ENCODE peak calls at places on chromosome 1, in ten cellular contexts. One of them, this sample, is unnamed.

GRCh38 chr1:7621334-7622219 is 149.5 kb upstream of the VAMP3 start:
- DNase-seq in body of pancreas: peak
- DNase-seq in amniotic stem cell: no peak
- DNase-seq in Kasumi-1: no peak
- DNase-seq in kidney tubule cell: peak
- DNase-seq in iris pigment epithelial cell: no peak
- DNase-seq in activated gamma-delta T cell: no peak
- DNase-seq in GM12864: no peak
- DNase-seq in ELR: peak
- DNase-seq in mucosa of descending colon: no peak
- DNase-seq in this sample: no peak

GRCh38 chr1:74160045-74160444 is 37.9 kb downstream of the LRRIQ3 start:
- DNase-seq in body of pancreas: no peak
- DNase-seq in amniotic stem cell: no peak
- DNase-seq in Kasumi-1: no peak
- DNase-seq in kidney tubule cell: no peak
- DNase-seq in iris pigment epithelial cell: no peak
- DNase-seq in activated gamma-delta T cell: no peak
- DNase-seq in GM12864: no peak
- DNase-seq in ELR: no peak
- DNase-seq in mucosa of descending colon: no peak
- DNase-seq in this sample: no peak

GRCh38 chr1:180947901-180948311 is 35.2 kb downstream of the KIAA1614 start:
- DNase-seq in body of pancreas: no peak
- DNase-seq in amniotic stem cell: no peak
- DNase-seq in Kasumi-1: no peak
- DNase-seq in kidney tubule cell: no peak
- DNase-seq in iris pigment epithelial cell: no peak
- DNase-seq in activated gamma-delta T cell: no peak
- DNase-seq in GM12864: no peak
- DNase-seq in ELR: no peak
- DNase-seq in mucosa of descending colon: no peak
- DNase-seq in this sample: no peak

GRCh38 chr1:115536279-115536816 is 105.4 kb upstream of the VANGL1 start:
- DNase-seq in body of pancreas: no peak
- DNase-seq in amniotic stem cell: no peak
- DNase-seq in Kasumi-1: no peak
- DNase-seq in kidney tubule cell: peak
- DNase-seq in iris pigment epithelial cell: no peak
- DNase-seq in activated gamma-delta T cell: no peak
- DNase-seq in GM12864: no peak
- DNase-seq in ELR: no peak
- DNase-seq in mucosa of descending colon: no peak
- DNase-seq in this sample: no peak

GRCh38 chr1:4792565-4792964 is 138.2 kb downstream of the AJAP1 start:
- DNase-seq in body of pancreas: no peak
- DNase-seq in amniotic stem cell: no peak
- DNase-seq in Kasumi-1: no peak
- DNase-seq in kidney tubule cell: no peak
- DNase-seq in iris pigment epithelial cell: no peak
- DNase-seq in activated gamma-delta T cell: no peak
- DNase-seq in GM12864: no peak
- DNase-seq in ELR: no peak
- DNase-seq in mucosa of descending colon: no peak
- DNase-seq in this sample: no peak

GRCh38 chr1:15660151-15660550 is 24.0 kb upstream of the PLEKHM2 start:
- DNase-seq in body of pancreas: no peak
- DNase-seq in amniotic stem cell: no peak
- DNase-seq in Kasumi-1: no peak
- DNase-seq in kidney tubule cell: no peak
- DNase-seq in iris pigment epithelial cell: no peak
- DNase-seq in activated gamma-delta T cell: no peak
- DNase-seq in GM12864: no peak
- DNase-seq in ELR: no peak
- DNase-seq in mucosa of descending colon: no peak
- DNase-seq in this sample: no peak

GRCh38 chr1:112818990-112819689 is 104.0 kb upstream of the PPM1J start:
- DNase-seq in body of pancreas: no peak
- DNase-seq in amniotic stem cell: peak
- DNase-seq in Kasumi-1: peak
- DNase-seq in kidney tubule cell: no peak
- DNase-seq in iris pigment epithelial cell: peak
- DNase-seq in activated gamma-delta T cell: no peak
- DNase-seq in GM12864: no peak
- DNase-seq in ELR: peak
- DNase-seq in mucosa of descending colon: no peak
- DNase-seq in this sample: no peak

GRCh38 chr1:54810144-54810942 is 9.2 kb upstream of the TTC22 start:
- DNase-seq in body of pancreas: peak
- DNase-seq in amniotic stem cell: peak
- DNase-seq in Kasumi-1: peak
- DNase-seq in kidney tubule cell: peak
- DNase-seq in iris pigment epithelial cell: peak
- DNase-seq in activated gamma-delta T cell: no peak
- DNase-seq in GM12864: no peak
- DNase-seq in ELR: peak
- DNase-seq in mucosa of descending colon: no peak
- DNase-seq in this sample: peak

GRCh38 chr1:43144228-43144627 is 27.9 kb downstream of the EBNA1BP2 start:
- DNase-seq in body of pancreas: no peak
- DNase-seq in amniotic stem cell: no peak
- DNase-seq in Kasumi-1: no peak
- DNase-seq in kidney tubule cell: peak
- DNase-seq in iris pigment epithelial cell: peak
- DNase-seq in activated gamma-delta T cell: no peak
- DNase-seq in GM12864: no peak
- DNase-seq in ELR: peak
- DNase-seq in mucosa of descending colon: no peak
- DNase-seq in this sample: no peak

GRCh38 chr1:117313555-117313954 is 53.7 kb upstream of the MAN1A2 start:
- DNase-seq in body of pancreas: no peak
- DNase-seq in amniotic stem cell: no peak
- DNase-seq in Kasumi-1: no peak
- DNase-seq in kidney tubule cell: no peak
- DNase-seq in iris pigment epithelial cell: no peak
- DNase-seq in activated gamma-delta T cell: no peak
- DNase-seq in GM12864: no peak
- DNase-seq in ELR: no peak
- DNase-seq in mucosa of descending colon: no peak
- DNase-seq in this sample: no peak

GRCh38 chr1:95086949-95087533 is 14.3 kb upstream of the ALG14 start:
- DNase-seq in body of pancreas: no peak
- DNase-seq in amniotic stem cell: peak
- DNase-seq in Kasumi-1: no peak
- DNase-seq in kidney tubule cell: peak
- DNase-seq in iris pigment epithelial cell: peak
- DNase-seq in activated gamma-delta T cell: no peak
- DNase-seq in GM12864: no peak
- DNase-seq in ELR: peak
- DNase-seq in mucosa of descending colon: no peak
- DNase-seq in this sample: no peak

GRCh38 chr1:19344372-19344810 is 32.3 kb downstream of the SLC66A1 start:
- DNase-seq in body of pancreas: peak
- DNase-seq in amniotic stem cell: no peak
- DNase-seq in Kasumi-1: peak
- DNase-seq in kidney tubule cell: peak
- DNase-seq in iris pigment epithelial cell: no peak
- DNase-seq in activated gamma-delta T cell: no peak
- DNase-seq in GM12864: no peak
- DNase-seq in ELR: peak
- DNase-seq in mucosa of descending colon: peak
- DNase-seq in this sample: peak

GRCh38 chr1:237032029-237032428 is 10.0 kb upstream of the RYR2 start:
- DNase-seq in body of pancreas: no peak
- DNase-seq in amniotic stem cell: no peak
- DNase-seq in Kasumi-1: no peak
- DNase-seq in kidney tubule cell: no peak
- DNase-seq in iris pigment epithelial cell: peak
- DNase-seq in activated gamma-delta T cell: no peak
- DNase-seq in GM12864: no peak
- DNase-seq in ELR: peak
- DNase-seq in mucosa of descending colon: no peak
- DNase-seq in this sample: no peak

GRCh38 chr1:42456754-42457089 is 379 bp downstream of the PPCS start:
- DNase-seq in body of pancreas: peak
- DNase-seq in amniotic stem cell: no peak
- DNase-seq in Kasumi-1: peak
- DNase-seq in kidney tubule cell: peak
- DNase-seq in iris pigment epithelial cell: peak
- DNase-seq in activated gamma-delta T cell: no peak
- DNase-seq in GM12864: peak
- DNase-seq in ELR: peak
- DNase-seq in mucosa of descending colon: peak
- DNase-seq in this sample: peak

GRCh38 chr1:199322278-199322677 is 683.4 kb downstream of the PTPRC start:
- DNase-seq in body of pancreas: no peak
- DNase-seq in amniotic stem cell: no peak
- DNase-seq in Kasumi-1: no peak
- DNase-seq in kidney tubule cell: no peak
- DNase-seq in iris pigment epithelial cell: no peak
- DNase-seq in activated gamma-delta T cell: no peak
- DNase-seq in GM12864: no peak
- DNase-seq in ELR: no peak
- DNase-seq in mucosa of descending colon: no peak
- DNase-seq in this sample: no peak

GRCh38 chr1:77465922-77466321 is 184.1 kb downstream of the AK5 start:
- DNase-seq in body of pancreas: no peak
- DNase-seq in amniotic stem cell: no peak
- DNase-seq in Kasumi-1: no peak
- DNase-seq in kidney tubule cell: no peak
- DNase-seq in iris pigment epithelial cell: no peak
- DNase-seq in activated gamma-delta T cell: no peak
- DNase-seq in GM12864: no peak
- DNase-seq in ELR: no peak
- DNase-seq in mucosa of descending colon: no peak
- DNase-seq in this sample: no peak

GRCh38 chr1:23978825-23979224 is 1.3 kb downstream of the SRSF10 start:
- DNase-seq in body of pancreas: no peak
- DNase-seq in amniotic stem cell: no peak
- DNase-seq in Kasumi-1: no peak
- DNase-seq in kidney tubule cell: no peak
- DNase-seq in iris pigment epithelial cell: no peak
- DNase-seq in activated gamma-delta T cell: no peak
- DNase-seq in GM12864: no peak
- DNase-seq in ELR: no peak
- DNase-seq in mucosa of descending colon: no peak
- DNase-seq in this sample: no peak

GRCh38 chr1:211577826-211578639 is 928 bp downstream of the SLC30A1 start:
- DNase-seq in body of pancreas: peak
- DNase-seq in amniotic stem cell: peak
- DNase-seq in Kasumi-1: peak
- DNase-seq in kidney tubule cell: peak
- DNase-seq in iris pigment epithelial cell: peak
- DNase-seq in activated gamma-delta T cell: peak
- DNase-seq in GM12864: peak
- DNase-seq in ELR: peak
- DNase-seq in mucosa of descending colon: peak
- DNase-seq in this sample: peak

GRCh38 chr1:203702130-203702577 is 62.8 kb upstream of the LAX1 start:
- DNase-seq in body of pancreas: peak
- DNase-seq in amniotic stem cell: no peak
- DNase-seq in Kasumi-1: peak
- DNase-seq in kidney tubule cell: peak
- DNase-seq in iris pigment epithelial cell: peak
- DNase-seq in activated gamma-delta T cell: no peak
- DNase-seq in GM12864: peak
- DNase-seq in ELR: peak
- DNase-seq in mucosa of descending colon: no peak
- DNase-seq in this sample: peak

GRCh38 chr1:64161347-64162080 is 41.9 kb upstream of the UBE2U start:
- DNase-seq in body of pancreas: no peak
- DNase-seq in amniotic stem cell: peak
- DNase-seq in Kasumi-1: no peak
- DNase-seq in kidney tubule cell: no peak
- DNase-seq in iris pigment epithelial cell: peak
- DNase-seq in activated gamma-delta T cell: no peak
- DNase-seq in GM12864: no peak
- DNase-seq in ELR: no peak
- DNase-seq in mucosa of descending colon: no peak
- DNase-seq in this sample: no peak

GRCh38 chr1:116218922-116219321 is 107.7 kb downstream of the MAB21L3 start:
- DNase-seq in body of pancreas: peak
- DNase-seq in amniotic stem cell: no peak
- DNase-seq in Kasumi-1: no peak
- DNase-seq in kidney tubule cell: no peak
- DNase-seq in iris pigment epithelial cell: no peak
- DNase-seq in activated gamma-delta T cell: no peak
- DNase-seq in GM12864: no peak
- DNase-seq in ELR: no peak
- DNase-seq in mucosa of descending colon: no peak
- DNase-seq in this sample: no peak

GRCh38 chr1:8809342-8809736 is 8.1 kb downstream of the RERE start:
- DNase-seq in body of pancreas: no peak
- DNase-seq in amniotic stem cell: no peak
- DNase-seq in Kasumi-1: no peak
- DNase-seq in kidney tubule cell: no peak
- DNase-seq in iris pigment epithelial cell: peak
- DNase-seq in activated gamma-delta T cell: no peak
- DNase-seq in GM12864: no peak
- DNase-seq in ELR: no peak
- DNase-seq in mucosa of descending colon: no peak
- DNase-seq in this sample: no peak

GRCh38 chr1:195909061-195909460 is 699.2 kb downstream of the KCNT2 start:
- DNase-seq in body of pancreas: no peak
- DNase-seq in amniotic stem cell: no peak
- DNase-seq in Kasumi-1: no peak
- DNase-seq in kidney tubule cell: no peak
- DNase-seq in iris pigment epithelial cell: peak
- DNase-seq in activated gamma-delta T cell: no peak
- DNase-seq in GM12864: no peak
- DNase-seq in ELR: peak
- DNase-seq in mucosa of descending colon: no peak
- DNase-seq in this sample: no peak

GRCh38 chr1:31739281-31739853 is 24.8 kb downstream of the ADGRB2 start:
- DNase-seq in body of pancreas: no peak
- DNase-seq in amniotic stem cell: no peak
- DNase-seq in Kasumi-1: no peak
- DNase-seq in kidney tubule cell: peak
- DNase-seq in iris pigment epithelial cell: no peak
- DNase-seq in activated gamma-delta T cell: no peak
- DNase-seq in GM12864: no peak
- DNase-seq in ELR: no peak
- DNase-seq in mucosa of descending colon: peak
- DNase-seq in this sample: peak

GRCh38 chr1:111725192-111725591 is 14.0 kb downstream of the INKA2 start:
- DNase-seq in body of pancreas: peak
- DNase-seq in amniotic stem cell: no peak
- DNase-seq in Kasumi-1: no peak
- DNase-seq in kidney tubule cell: no peak
- DNase-seq in iris pigment epithelial cell: no peak
- DNase-seq in activated gamma-delta T cell: no peak
- DNase-seq in GM12864: no peak
- DNase-seq in ELR: no peak
- DNase-seq in mucosa of descending colon: no peak
- DNase-seq in this sample: no peak

GRCh38 chr1:177849130-177849529 is 120.7 kb downstream of the SEC16B start:
- DNase-seq in body of pancreas: no peak
- DNase-seq in amniotic stem cell: no peak
- DNase-seq in Kasumi-1: no peak
- DNase-seq in kidney tubule cell: peak
- DNase-seq in iris pigment epithelial cell: peak
- DNase-seq in activated gamma-delta T cell: no peak
- DNase-seq in GM12864: no peak
- DNase-seq in ELR: peak
- DNase-seq in mucosa of descending colon: no peak
- DNase-seq in this sample: no peak

GRCh38 chr1:60171793-60172192 is 98.2 kb upstream of the C1orf87 start:
- DNase-seq in body of pancreas: no peak
- DNase-seq in amniotic stem cell: peak
- DNase-seq in Kasumi-1: no peak
- DNase-seq in kidney tubule cell: peak
- DNase-seq in iris pigment epithelial cell: peak
- DNase-seq in activated gamma-delta T cell: no peak
- DNase-seq in GM12864: no peak
- DNase-seq in ELR: peak
- DNase-seq in mucosa of descending colon: no peak
- DNase-seq in this sample: no peak

GRCh38 chr1:230641900-230642262 is 400 bp upstream of the COG2 start:
- DNase-seq in body of pancreas: no peak
- DNase-seq in amniotic stem cell: no peak
- DNase-seq in Kasumi-1: peak
- DNase-seq in kidney tubule cell: no peak
- DNase-seq in iris pigment epithelial cell: no peak
- DNase-seq in activated gamma-delta T cell: no peak
- DNase-seq in GM12864: no peak
- DNase-seq in ELR: peak
- DNase-seq in mucosa of descending colon: no peak
- DNase-seq in this sample: no peak